ENCODE peak calls at places on chromosomes 6 and 20, in ten cellular contexts. G is OCI-LY7, M is PC-9, Q is mesendoderm, C is hepatocyte, U is A549, N is astrocyte, K is IMR-90, H is endothelial cell of umbilical vein, L is HepG2. A is an unnamed sample.

GRCh38 chr20:51354769-51355319 is 187.7 kb downstream of the NFATC2 start:
- DNase-seq in G (no peak), M (no peak), Q (peak), C (no peak), U (no peak), N (peak), K (peak), H (peak), L (no peak), A (peak)

GRCh38 chr6:136657629-136658028 is 107.4 kb upstream of the MAP7 start:
- DNase-seq in G (no peak), M (no peak), Q (no peak), C (peak), U (no peak), N (peak), K (peak), H (no peak), L (no peak), A (peak)

GRCh38 chr6:7260291-7261029 is 52.5 kb downstream of the SSR1 start:
- DNase-seq in G (no peak), M (no peak), Q (peak), C (no peak), U (no peak), N (no peak), K (no peak), H (no peak), L (no peak), A (no peak)

GRCh38 chr6:45710304-45710821 is 305.3 kb downstream of the CLIC5 start:
- DNase-seq in G (no peak), M (peak), Q (no peak), C (peak), U (no peak), N (peak), K (peak), H (no peak), L (no peak), A (peak)

GRCh38 chr6:69584536-69584912 is 212.3 kb downstream of the LMBRD1 start:
- DNase-seq in G (no peak), M (no peak), Q (peak), C (peak), U (no peak), N (peak), K (no peak), H (no peak), L (no peak), A (peak)

GRCh38 chr6:33091957-33092356 is 16.2 kb downstream of the HLA-DPB1 start:
- DNase-seq in G (peak), M (peak), Q (peak), C (no peak), U (no peak), N (no peak), K (no peak), H (no peak), L (peak), A (peak)

GRCh38 chr6:24004659-24005058 is 121.4 kb upstream of the NRSN1 start:
- DNase-seq in G (no peak), M (no peak), Q (peak), C (no peak), U (no peak), N (peak), K (no peak), H (no peak), L (no peak), A (no peak)

GRCh38 chr6:166379800-166380199 is 2.9 kb downstream of the MPC1 start:
- DNase-seq in G (no peak), M (no peak), Q (no peak), C (no peak), U (no peak), N (no peak), K (no peak), H (peak), L (no peak), A (no peak)

GRCh38 chr6:111734068-111734825 is 128.6 kb upstream of the TRAF3IP2 start:
- DNase-seq in G (no peak), M (no peak), Q (no peak), C (no peak), U (no peak), N (no peak), K (peak), H (peak), L (no peak), A (no peak)

GRCh38 chr6:16332175-16332542 is 93.8 kb downstream of the GMPR start:
- DNase-seq in G (peak), M (peak), Q (peak), C (peak), U (peak), N (no peak), K (peak), H (peak), L (peak), A (peak)

GRCh38 chr6:170110201-170111140 is 180.4 kb downstream of the DLL1 start:
- DNase-seq in G (no peak), M (no peak), Q (no peak), C (no peak), U (no peak), N (no peak), K (no peak), H (no peak), L (no peak), A (no peak)

GRCh38 chr20:35283441-35284266 is 918 bp downstream of the EIF6 start:
- DNase-seq in G (no peak), M (no peak), Q (no peak), C (no peak), U (no peak), N (no peak), K (no peak), H (no peak), L (no peak), A (peak)

GRCh38 chr20:49567421-49568256 is at the start of gene PTGIS:
- DNase-seq in G (no peak), M (no peak), Q (peak), C (peak), U (no peak), N (no peak), K (no peak), H (no peak), L (no peak), A (peak)

GRCh38 chr6:169960891-169961611 is 209.6 kb downstream of the ERMARD start:
- DNase-seq in G (no peak), M (no peak), Q (peak), C (no peak), U (no peak), N (no peak), K (no peak), H (no peak), L (no peak), A (peak)

GRCh38 chr6:69096681-69097080 is 461.6 kb downstream of the ADGRB3 start:
- DNase-seq in G (no peak), M (no peak), Q (peak), C (no peak), U (no peak), N (peak), K (no peak), H (no peak), L (no peak), A (no peak)

GRCh38 chr20:50467618-50468373 is 42.4 kb upstream of the PTPN1 start:
- DNase-seq in G (peak), M (no peak), Q (peak), C (no peak), U (peak), N (peak), K (peak), H (peak), L (peak), A (peak)

GRCh38 chr6:84805145-84805544 is 40.7 kb upstream of the TBX18 start:
- DNase-seq in G (no peak), M (no peak), Q (no peak), C (no peak), U (no peak), N (no peak), K (no peak), H (peak), L (no peak), A (no peak)

GRCh38 chr20:53939554-53940355 is 130.6 kb downstream of the BCAS1 start:
- DNase-seq in G (peak), M (peak), Q (peak), C (peak), U (peak), N (peak), K (peak), H (peak), L (peak), A (peak)

GRCh38 chr6:132188865-132189264 is 212.4 kb downstream of the MOXD1 start:
- DNase-seq in G (no peak), M (no peak), Q (no peak), C (no peak), U (no peak), N (peak), K (peak), H (peak), L (no peak), A (peak)

GRCh38 chr6:48474764-48475674 is 364.0 kb upstream of the PTCHD4 start:
- DNase-seq in G (no peak), M (no peak), Q (peak), C (no peak), U (no peak), N (no peak), K (no peak), H (no peak), L (no peak), A (peak)

GRCh38 chr20:11986954-11987353 is 69.3 kb downstream of the BTBD3 start:
- DNase-seq in G (no peak), M (no peak), Q (no peak), C (no peak), U (no peak), N (no peak), K (no peak), H (no peak), L (no peak), A (no peak)

DNA sequence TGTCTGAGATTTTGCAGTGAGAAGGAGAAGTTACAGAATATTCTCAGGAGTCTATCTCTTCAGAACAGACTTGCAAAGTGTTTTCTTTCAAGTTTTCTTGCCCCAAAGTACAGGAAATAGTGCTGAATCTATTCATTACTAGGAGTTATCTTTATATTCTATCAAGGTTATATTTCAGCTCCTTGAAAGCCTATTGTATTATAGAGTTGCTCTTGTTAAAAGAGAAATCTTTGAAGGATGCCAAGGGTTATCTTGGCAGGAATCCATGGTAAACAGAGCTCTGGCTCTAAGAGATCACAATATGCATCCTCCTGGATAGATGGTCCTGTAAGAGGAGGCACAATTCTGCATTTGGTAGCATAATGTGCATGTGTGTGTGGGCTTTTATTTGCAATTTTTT is 21.2 kb upstream of the SNRPB2 start:
- DNase-seq in G (no peak), M (no peak), Q (no peak), C (no peak), U (no peak), N (no peak), K (no peak), H (peak), L (no peak), A (no peak)
- H3K4me2 ChIP-seq in G (peak), M (no peak), Q (no peak), C (no peak), U (no peak), N (no peak), K (no peak), H (no peak), L (no peak), A (no peak)

DNA sequence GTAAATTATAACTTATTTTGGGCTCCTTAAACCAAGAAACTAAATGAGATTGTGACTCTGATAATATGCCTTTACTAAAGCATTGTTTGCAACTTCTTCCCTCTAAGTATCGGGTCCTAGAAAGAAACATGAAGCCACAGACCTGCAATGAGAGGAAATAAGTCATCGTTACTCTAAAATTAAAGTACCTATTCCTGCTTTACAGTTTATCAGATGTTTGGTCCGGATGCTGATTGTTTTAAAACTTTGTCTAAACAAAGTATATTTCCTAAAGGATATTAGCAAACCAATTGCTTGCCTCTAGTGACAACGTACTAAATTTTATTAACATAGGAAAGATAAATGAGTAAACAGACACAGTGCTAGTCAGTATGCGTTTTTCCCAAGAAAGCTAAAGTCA is 216.8 kb downstream of the GJA1 start:
- DNase-seq in G (no peak), M (no peak), Q (no peak), C (no peak), U (no peak), N (no peak), K (no peak), H (peak), L (no peak), A (no peak)
- H3K4me2 ChIP-seq in G (no peak), M (no peak), Q (no peak), C (peak), U (no peak), N (peak), K (peak), H (peak), L (no peak), A (no peak)

GRCh38 chr6:37155394-37156312 is 14.3 kb upstream of the PIM1 start:
- DNase-seq in G (peak), M (no peak), Q (no peak), C (peak), U (no peak), N (peak), K (no peak), H (no peak), L (no peak), A (no peak)
- H3K4me2 ChIP-seq in G (peak), M (no peak), Q (no peak), C (peak), U (peak), N (peak), K (no peak), H (no peak), L (peak), A (no peak)

DNA sequence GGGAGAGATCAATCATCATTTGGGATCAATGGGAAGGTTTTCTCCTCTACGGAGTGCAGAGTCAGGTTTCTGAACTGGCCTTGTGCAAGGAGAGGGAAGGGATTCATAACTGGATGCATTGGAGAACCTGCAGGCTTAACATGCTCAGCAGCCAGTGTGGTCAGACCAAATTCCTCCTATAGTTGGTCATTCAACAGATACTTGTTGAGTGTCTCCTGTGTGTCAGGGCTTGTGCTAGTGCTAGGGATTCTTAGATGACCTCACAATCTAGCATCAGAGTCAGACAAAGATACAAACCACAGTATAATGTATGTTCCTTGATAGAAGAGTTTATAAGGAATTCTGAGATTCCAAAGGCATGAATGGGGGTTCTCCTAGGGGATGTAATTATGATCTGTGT is 23.9 kb downstream of the RALY start:
- DNase-seq in G (no peak), M (no peak), Q (no peak), C (no peak), U (no peak), N (peak), K (peak), H (no peak), L (no peak), A (peak)
- H3K4me2 ChIP-seq in G (no peak), M (no peak), Q (no peak), C (no peak), U (no peak), N (peak), K (peak), H (no peak), L (no peak), A (no peak)

GRCh38 chr20:22207280-22207679 is 377.1 kb downstream of the FOXA2 start:
- DNase-seq in G (peak), M (no peak), Q (no peak), C (no peak), U (no peak), N (no peak), K (no peak), H (no peak), L (no peak), A (no peak)
- H3K4me2 ChIP-seq in G (no peak), M (no peak), Q (no peak), C (no peak), U (no peak), N (no peak), K (no peak), H (no peak), L (no peak), A (no peak)

GRCh38 chr6:153167907-153168306 is 36.8 kb upstream of the RGS17 start:
- DNase-seq in G (no peak), M (no peak), Q (no peak), C (no peak), U (peak), N (no peak), K (no peak), H (no peak), L (no peak), A (no peak)
- H3K4me2 ChIP-seq in G (no peak), M (peak), Q (no peak), C (no peak), U (peak), N (peak), K (peak), H (peak), L (no peak), A (peak)

GRCh38 chr6:125957845-125958244 is 1.3 kb downstream of the HINT3 start:
- DNase-seq in G (no peak), M (no peak), Q (no peak), C (peak), U (no peak), N (peak), K (peak), H (peak), L (peak), A (peak)

GRCh38 chr6:125954735-125955410 is 1.7 kb upstream of the HINT3 start:
- DNase-seq in G (no peak), M (no peak), Q (no peak), C (no peak), U (no peak), N (no peak), K (no peak), H (no peak), L (no peak), A (no peak)

GRCh38 chr6:125956506-125957390 is at the start of gene HINT3:
- DNase-seq in G (peak), M (peak), Q (peak), C (peak), U (peak), N (peak), K (peak), H (peak), L (peak), A (peak)

GRCh38 chr6:125961117-125961516 is 4.5 kb downstream of the HINT3 start:
- DNase-seq in G (no peak), M (no peak), Q (no peak), C (no peak), U (no peak), N (no peak), K (no peak), H (no peak), L (no peak), A (no peak)

DNA sequence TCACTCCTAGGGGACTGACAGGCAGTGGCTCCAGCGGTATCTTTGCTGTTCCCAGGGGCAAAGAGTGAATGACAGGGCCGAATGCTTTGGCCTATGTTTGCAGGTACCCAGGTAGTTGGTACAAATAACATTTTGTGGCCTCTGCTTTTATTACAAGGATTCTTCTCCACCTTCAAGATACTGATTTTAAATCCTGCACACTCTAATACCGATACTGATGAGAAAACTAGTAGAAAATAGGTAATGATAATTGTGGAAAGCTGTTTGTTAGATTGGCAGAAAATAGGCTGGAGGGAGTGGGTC is 772 bp downstream of the HINT3 start:
- DNase-seq in G (no peak), M (no peak), Q (no peak), C (no peak), U (no peak), N (no peak), K (no peak), H (no peak), L (no peak), A (no peak)
- H3K4me2 ChIP-seq in G (peak), M (peak), Q (peak), C (peak), U (peak), N (peak), K (peak), H (peak), L (peak), A (peak)

GRCh38 chr20:59677586-59677985 is 73.2 kb downstream of the PHACTR3 start:
- DNase-seq in G (no peak), M (no peak), Q (no peak), C (no peak), U (no peak), N (no peak), K (no peak), H (no peak), L (no peak), A (no peak)
- H3K4me2 ChIP-seq in G (no peak), M (no peak), Q (no peak), C (no peak), U (no peak), N (no peak), K (no peak), H (no peak), L (no peak), A (no peak)

GRCh38 chr6:89984926-89985743 is 90.9 kb downstream of the GJA10 start:
- DNase-seq in G (no peak), M (peak), Q (no peak), C (peak), U (no peak), N (peak), K (peak), H (no peak), L (no peak), A (peak)
- H3K4me2 ChIP-seq in G (no peak), M (no peak), Q (no peak), C (peak), U (no peak), N (peak), K (peak), H (no peak), L (no peak), A (peak)

GRCh38 chr20:24998631-24999445 is 6.3 kb upstream of the APMAP start:
- DNase-seq in G (no peak), M (no peak), Q (no peak), C (no peak), U (no peak), N (no peak), K (peak), H (no peak), L (no peak), A (peak)

GRCh38 chr20:24999568-24999967 is 7.0 kb upstream of the APMAP start:
- DNase-seq in G (no peak), M (no peak), Q (no peak), C (no peak), U (no peak), N (no peak), K (no peak), H (no peak), L (no peak), A (no peak)

GRCh38 chr20:25003002-25003401 is 10.5 kb upstream of the APMAP start:
- DNase-seq in G (no peak), M (no peak), Q (no peak), C (no peak), U (no peak), N (no peak), K (no peak), H (no peak), L (no peak), A (no peak)

GRCh38 chr20:24998121-24998520 is 5.6 kb upstream of the APMAP start:
- DNase-seq in G (no peak), M (no peak), Q (no peak), C (no peak), U (no peak), N (no peak), K (no peak), H (no peak), L (no peak), A (no peak)

GRCh38 chr20:25000268-25000801 is 7.8 kb upstream of the APMAP start:
- DNase-seq in G (no peak), M (peak), Q (no peak), C (peak), U (peak), N (peak), K (peak), H (peak), L (no peak), A (peak)
- H3K4me2 ChIP-seq in G (no peak), M (peak), Q (no peak), C (no peak), U (peak), N (no peak), K (no peak), H (no peak), L (no peak), A (peak)